ENCODE peak calls at places on chromosome 22, in seven cellular contexts. T, M, L, X, H, B and U are unnamed samples.

GRCh38 chr22:38776086-38776485 is 17.9 kb downstream of the DNAL4 start:
- DNase-seq in T (no peak), M (no peak), L (no peak), X (no peak), H (no peak), B (no peak), U (no peak)

GRCh38 chr22:43566561-43567332 is 154.9 kb downstream of the MPPED1 start:
- DNase-seq in T (no peak), M (no peak), L (no peak), X (no peak), H (no peak), B (no peak), U (no peak)

GRCh38 chr22:38313384-38313955 is 3.8 kb downstream of the CSNK1E start:
- DNase-seq in T (peak; percentile 90), M (peak; percentile 35), L (peak; percentile 99), X (peak; percentile 67), H (peak; percentile 94), B (peak; percentile 97), U (peak; percentile 91)

GRCh38 chr22:38706101-38706884 is 549 bp downstream of the GTPBP1 start:
- DNase-seq in T (peak; percentile 53), M (no peak), L (peak; percentile 66), X (peak; percentile 62), H (peak; percentile 72), B (peak; percentile 45), U (peak; percentile 36)

GRCh38 chr22:42425337-42425988 is 6.7 kb downstream of the NFAM1 start:
- DNase-seq in T (no peak), M (no peak), L (no peak), X (no peak), H (no peak), B (no peak), U (no peak)

GRCh38 chr22:19039448-19039780 is 82.8 kb downstream of the DGCR2 start:
- DNase-seq in T (no peak), M (no peak), L (no peak), X (no peak), H (no peak), B (no peak), U (no peak)

GRCh38 chr22:46735747-46736608 is 2.1 kb downstream of the CERK start:
- DNase-seq in T (no peak), M (no peak), L (no peak), X (peak; percentile 8), H (no peak), B (no peak), U (peak; percentile 36)

GRCh38 chr22:36027960-36028645 is 521 bp downstream of the RBFOX2 start:
- DNase-seq in T (no peak), M (no peak), L (no peak), X (no peak), H (peak; percentile 63), B (no peak), U (no peak)

GRCh38 chr22:42300286-42301071 is 30.0 kb upstream of the TCF20 start:
- DNase-seq in T (no peak), M (no peak), L (no peak), X (peak; percentile 50), H (no peak), B (no peak), U (no peak)

GRCh38 chr22:48098243-48098935 is 1335.9 kb downstream of the TBC1D22A start:
- DNase-seq in T (no peak), M (peak; percentile 93), L (no peak), X (no peak), H (no peak), B (no peak), U (no peak)

GRCh38 chr22:29621761-29622526 is 18.5 kb downstream of the NF2 start:
- DNase-seq in T (peak; percentile 78), M (no peak), L (peak; percentile 80), X (peak; percentile 54), H (no peak), B (peak; percentile 84), U (peak; percentile 92)

GRCh38 chr22:20422271-20422958 is 15.2 kb downstream of the SCARF2 start:
- DNase-seq in T (no peak), M (no peak), L (peak; percentile 28), X (peak; percentile 73), H (peak; percentile 14), B (no peak), U (no peak)

GRCh38 chr22:45201678-45202332 is 38.1 kb downstream of the NUP50 start:
- DNase-seq in T (peak; percentile 62), M (no peak), L (peak; percentile 99), X (no peak), H (no peak), B (peak; percentile 91), U (peak; percentile 77)

GRCh38 chr22:46936378-46936916 is 174.0 kb downstream of the TBC1D22A start:
- DNase-seq in T (no peak), M (no peak), L (no peak), X (no peak), H (no peak), B (peak; percentile 14), U (no peak)

GRCh38 chr22:46008836-46009596 is 32.1 kb upstream of the WNT7B start:
- DNase-seq in T (no peak), M (no peak), L (no peak), X (no peak), H (no peak), B (no peak), U (no peak)

GRCh38 chr22:38942702-38943101 is 14.7 kb upstream of the APOBEC3A start:
- DNase-seq in T (no peak), M (no peak), L (no peak), X (no peak), H (no peak), B (no peak), U (no peak)

GRCh38 chr22:45159652-45160462 is 3.9 kb upstream of the NUP50 start:
- DNase-seq in T (peak; percentile 72), M (no peak), L (peak; percentile 89), X (peak; percentile 44), H (no peak), B (no peak), U (peak; percentile 58)

GRCh38 chr22:44182591-44183588 is 2.2 kb downstream of the PARVG start:
- DNase-seq in T (no peak), M (no peak), L (no peak), X (no peak), H (no peak), B (no peak), U (no peak)

GRCh38 chr22:41925783-41926460 is 684 bp downstream of the TNFRSF13C start:
- DNase-seq in T (peak; percentile 51), M (no peak), L (peak; percentile 55), X (peak; percentile 82), H (no peak), B (peak; percentile 28), U (peak; percentile 45)

GRCh38 chr22:44702479-44703219 is 645 bp downstream of the PRR5 start:
- DNase-seq in T (peak; percentile 48), M (no peak), L (peak; percentile 84), X (peak; percentile 81), H (peak; percentile 48), B (peak; percentile 41), U (peak; percentile 34)

GRCh38 chr22:19795617-19796008 is 35.0 kb downstream of the TBX1 start:
- DNase-seq in T (no peak), M (no peak), L (no peak), X (no peak), H (no peak), B (peak; percentile 24), U (no peak)

GRCh38 chr22:43854151-43854785 is 8.0 kb downstream of the SULT4A1 start:
- DNase-seq in T (no peak), M (no peak), L (no peak), X (no peak), H (no peak), B (no peak), U (no peak)

GRCh38 chr22:29268511-29269229 is 602 bp downstream of the EWSR1 start:
- DNase-seq in T (peak; percentile 86), M (no peak), L (peak; percentile 72), X (peak; percentile 78), H (peak; percentile 81), B (peak; percentile 78), U (peak; percentile 77)

GRCh38 chr22:33065230-33065629 is 7.0 kb upstream of the SYN3 start:
- DNase-seq in T (no peak), M (no peak), L (no peak), X (no peak), H (no peak), B (no peak), U (no peak)

GRCh38 chr22:48803993-48804810 is 1023.5 kb downstream of the BRD1 start:
- DNase-seq in T (no peak), M (no peak), L (no peak), X (no peak), H (no peak), B (no peak), U (no peak)

GRCh38 chr22:26514419-26515161 is 2.3 kb upstream of the TFIP11 start:
- DNase-seq in T (no peak), M (no peak), L (no peak), X (no peak), H (no peak), B (no peak), U (no peak)
- TF ChIP-seq CTCF in T (no peak), M (no peak), L (no peak), X (no peak), H (no peak), B (no peak), U (no peak)

GRCh38 chr22:23831781-23832180 is 7.0 kb downstream of the DERL3 start:
- DNase-seq in T (no peak), M (no peak), L (no peak), X (no peak), H (peak; percentile 20), B (no peak), U (no peak)
- H3K4me3 ChIP-seq in T (no peak overlapping the region), M (no peak overlapping the region), L (no peak overlapping the region), X (no peak overlapping the region), H (no peak overlapping the region), B (no peak overlapping the region), U (no peak overlapping the region)

GRCh38 chr22:30778261-30778660 is 83.6 kb downstream of the OSBP2 start:
- DNase-seq in T (no peak), M (no peak), L (no peak), X (no peak), H (no peak), B (no peak), U (no peak)

GRCh38 chr22:30773919-30774318 is 79.2 kb downstream of the OSBP2 start:
- DNase-seq in T (no peak), M (no peak), L (no peak), X (no peak), H (no peak), B (no peak), U (no peak)

GRCh38 chr22:30776476-30776875 is 81.8 kb downstream of the OSBP2 start:
- DNase-seq in T (no peak), M (no peak), L (no peak), X (no peak), H (no peak), B (no peak), U (no peak)

GRCh38 chr22:30774566-30774965 is 79.9 kb downstream of the OSBP2 start:
- DNase-seq in T (no peak), M (no peak), L (no peak), X (no peak), H (no peak), B (no peak), U (no peak)

DNA sequence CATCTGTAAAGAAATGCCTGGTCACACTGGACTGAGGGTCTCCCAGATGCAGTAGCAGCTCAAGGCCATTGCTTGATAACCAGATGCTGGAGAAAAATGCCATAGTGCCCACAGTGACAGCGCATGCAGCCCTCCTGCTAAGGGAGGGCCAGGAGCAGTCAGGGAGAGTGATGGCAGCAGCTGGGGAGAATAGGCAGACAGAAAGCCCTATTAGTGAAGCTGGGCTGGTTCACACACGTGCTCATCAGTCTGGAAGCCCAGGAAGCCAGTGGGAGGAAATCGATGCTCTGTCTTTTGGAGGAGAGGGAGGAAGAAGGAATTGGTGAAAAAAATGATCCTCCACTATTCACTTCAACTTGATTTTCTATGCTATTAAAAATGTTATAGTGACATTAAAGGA is 82.9 kb downstream of the OSBP2 start:
- DNase-seq in T (no peak), M (no peak), L (no peak), X (no peak), H (no peak), B (no peak), U (no peak)
- TF ChIP-seq CTCF in T (no peak), M (no peak), L (no peak), X (no peak), H (no peak), B (no peak), U (no peak)

GRCh38 chr22:49963647-49964026 is 3.1 kb downstream of the PIM3 start:
- DNase-seq in T (no peak), M (no peak), L (no peak), X (no peak), H (peak; percentile 58), B (no peak), U (no peak)
- H3K4me3 ChIP-seq in T (no peak overlapping the region), M (peak overlapping the region; percentile 98), L (peak overlapping the region; percentile 81), X (no peak overlapping the region), H (peak overlapping the region; percentile 82), B (peak overlapping the region; percentile 68), U (peak overlapping the region; percentile 82)